ENCODE peak calls at places on chromosomes 6 and 20, in five cellular contexts. B is right lobe of liver, M is heart left ventricle, X is uterus, G is erythroblast. T is an unnamed sample.
A peak's percentile ranks its signal among the peaks of the same experiment; 100 is the strongest.

GRCh38 chr6:19301980-19302379 is 535.2 kb upstream of the ID4 start:
- DNase-seq in B (no peak), M (no peak), X (no peak), G (no peak), T (no peak)

GRCh38 chr20:32823737-32824588 is 4.2 kb downstream of the MAPRE1 start:
- DNase-seq in B (no peak), M (no peak), G (no peak), X (no peak), T (no peak)

GRCh38 chr6:91317247-91317646 is 730.4 kb upstream of the MAP3K7 start:
- DNase-seq in G (no peak), B (no peak), X (no peak), M (no peak), T (no peak)

GRCh38 chr20:15930324-15931305 is 642.6 kb downstream of the KIF16B start:
- DNase-seq in X (no peak), M (no peak), G (no peak), B (no peak), T (no peak)

GRCh38 chr6:116387374-116387773 is 16.6 kb downstream of the DSE start:
- DNase-seq in B (no peak), M (no peak), X (peak; percentile 32), G (no peak), T (no peak)

GRCh38 chr6:7732219-7732618 is 6.3 kb downstream of the BMP6 start:
- DNase-seq in G (no peak), M (no peak), X (no peak), B (no peak), T (no peak)

GRCh38 chr20:25510721-25511120 is 74.6 kb downstream of the NINL start:
- DNase-seq in G (no peak), B (no peak), M (no peak), X (no peak), T (no peak)

GRCh38 chr6:19723533-19723932 is 113.6 kb upstream of the ID4 start:
- DNase-seq in M (no peak), G (no peak), X (no peak), B (no peak), T (no peak)

GRCh38 chr20:5400164-5400762 is 83.5 kb upstream of the PROKR2 start:
- DNase-seq in G (peak; percentile 12), M (no peak), B (no peak), X (no peak), T (no peak)

GRCh38 chr20:41249371-41249770 is 68.2 kb downstream of the ZHX3 start:
- DNase-seq in G (peak; percentile 32), X (peak; percentile 90), B (no peak), M (peak; percentile 61), T (peak; percentile 15)

GRCh38 chr20:48898896-48899513 is 22.5 kb upstream of the ARFGEF2 start:
- DNase-seq in M (no peak), X (no peak), B (no peak), G (no peak), T (no peak)

GRCh38 chr6:14382381-14383236 is 265.0 kb downstream of the CD83 start:
- DNase-seq in X (no peak), G (no peak), B (no peak), M (no peak), T (no peak)

GRCh38 chr20:61502433-61502832 is 250.4 kb downstream of the CDH4 start:
- DNase-seq in M (no peak), X (no peak), G (no peak), B (no peak), T (no peak)

GRCh38 chr6:138250513-138251247 is 32.4 kb upstream of the PBOV1 start:
- DNase-seq in M (peak; percentile 21), G (no peak), B (no peak), X (peak; percentile 72), T (no peak)

GRCh38 chr6:14711704-14712397 is 534.0 kb upstream of the JARID2 start:
- DNase-seq in G (peak; percentile 57), B (no peak), X (no peak), M (no peak), T (no peak)

GRCh38 chr6:19837511-19838441 is 606 bp downstream of the ID4 start:
- DNase-seq in M (peak; percentile 27), X (peak; percentile 30), G (no peak), B (peak; percentile 51), T (no peak)

GRCh38 chr6:48101277-48101676 is 9.7 kb downstream of the PTCHD4 start:
- DNase-seq in G (no peak), B (no peak), X (no peak), M (no peak), T (no peak)

GRCh38 chr6:168145747-168146596 is 67.0 kb upstream of the FRMD1 start:
- DNase-seq in X (peak; percentile 11), M (peak; percentile 14), G (no peak), B (no peak), T (no peak)

GRCh38 chr6:112773217-112773616 is 426.1 kb downstream of the RFPL4B start:
- DNase-seq in G (no peak), B (no peak), X (no peak), M (no peak), T (no peak)

GRCh38 chr6:6915813-6916547 is 191.8 kb upstream of the RREB1 start:
- DNase-seq in B (peak; percentile 66), M (peak; percentile 39), G (no peak), X (peak; percentile 80), T (no peak)

GRCh38 chr6:143054329-143054728 is 6.4 kb upstream of the AIG1 start:
- DNase-seq in B (no peak), X (no peak), G (no peak), M (no peak), T (no peak)

GRCh38 chr6:15523679-15524630 is 138.9 kb downstream of the DTNBP1 start:
- DNase-seq in G (no peak), B (no peak), X (peak; percentile 13), M (no peak), T (no peak)

GRCh38 chr20:49768204-49769124 is 44.2 kb upstream of the SLC9A8 start:
- DNase-seq in G (no peak), B (peak; percentile 77), M (peak; percentile 34), X (peak; percentile 81), T (no peak)

GRCh38 chr6:12343440-12344162 is 53.4 kb downstream of the EDN1 start:
- DNase-seq in X (no peak), B (peak; percentile 91), M (no peak), G (no peak), T (no peak)

GRCh38 chr6:167565884-167566491 is 241.1 kb downstream of the TTLL2 start:
- DNase-seq in M (peak; percentile 55), B (peak; percentile 60), G (no peak), X (peak; percentile 46), T (no peak)

GRCh38 chr6:36120979-36121706 is 9.2 kb upstream of the MAPK13 start:
- DNase-seq in G (peak; percentile 90), B (peak; percentile 87), M (peak; percentile 33), X (peak; percentile 43), T (no peak)

GRCh38 chr6:161838306-161839035 is 564.6 kb upstream of the AGPAT4 start:
- DNase-seq in X (no peak), M (no peak), B (no peak), G (no peak), T (no peak)

GRCh38 chr20:6837730-6838129 is 70.2 kb downstream of the BMP2 start:
- DNase-seq in B (no peak), G (no peak), X (no peak), M (no peak), T (no peak)

GRCh38 chr20:41202426-41202825 is 65.1 kb downstream of the PLCG1 start:
- DNase-seq in G (no peak), B (no peak), M (no peak), X (no peak), T (no peak)

GRCh38 chr6:82298012-82298411 is 50.5 kb upstream of the IBTK start:
- DNase-seq in B (no peak), X (no peak), M (no peak), G (no peak), T (no peak)

GRCh38 chr6:43809417-43810305 is 39.6 kb downstream of the VEGFA start:
- DNase-seq in X (no peak), B (no peak), G (peak; percentile 83), M (no peak), T (no peak)

GRCh38 chr6:131161987-131162386 is 26.7 kb downstream of the AKAP7 start:
- DNase-seq in B (no peak), G (no peak), M (no peak), X (no peak), T (no peak)

GRCh38 chr6:63509652-63510352 is 62.5 kb upstream of the LOC128125822 start:
- DNase-seq in M (peak; percentile 68), G (no peak), B (peak; percentile 84), X (peak; percentile 87), T (no peak)

GRCh38 chr6:41428995-41429417 is 93.6 kb downstream of the NCR2 start:
- DNase-seq in X (peak; percentile 72), G (no peak), M (peak; percentile 55), B (no peak), T (no peak)

GRCh38 chr6:125302840-125303511 is 1.2 kb upstream of the HDDC2 start:
- DNase-seq in M (no peak), B (no peak), X (no peak), G (peak; percentile 34), T (no peak)

GRCh38 chr6:69867075-69867911 is 937 bp downstream of the COL19A1 start:
- DNase-seq in X (no peak), B (peak; percentile 74), G (peak; percentile 47), M (peak; percentile 53), T (peak; percentile 35)

GRCh38 chr6:2596222-2596621 is 154.5 kb downstream of the MYLK4 start:
- DNase-seq in M (no peak), B (no peak), X (no peak), G (no peak), T (no peak)

GRCh38 chr6:169851641-169852503 is 100.5 kb downstream of the ERMARD start:
- DNase-seq in M (peak; percentile 64), X (peak; percentile 37), G (no peak), B (no peak), T (no peak)
- TF ChIP-seq POLR2A in M (no peak), X (no peak), G (no peak), B (no peak), T (no peak)

GRCh38 chr6:85612690-85613474 is 19.2 kb upstream of the SNX14 start:
- DNase-seq in X (no peak), B (no peak), G (no peak), M (no peak), T (no peak)
- TF ChIP-seq POLR2A in X (no peak), B (no peak), G (no peak), M (no peak), T (peak; percentile 21)

GRCh38 chr20:45833030-45833882 is at the start of gene SNX21:
- DNase-seq in X (peak; percentile 95), M (peak; percentile 90), B (peak; percentile 86), G (peak; percentile 59), T (peak; percentile 61)
- TF ChIP-seq POLR2A in X (no peak), M (peak; percentile 48), B (peak; percentile 66), G (no peak), T (peak; percentile 21)

DNA sequence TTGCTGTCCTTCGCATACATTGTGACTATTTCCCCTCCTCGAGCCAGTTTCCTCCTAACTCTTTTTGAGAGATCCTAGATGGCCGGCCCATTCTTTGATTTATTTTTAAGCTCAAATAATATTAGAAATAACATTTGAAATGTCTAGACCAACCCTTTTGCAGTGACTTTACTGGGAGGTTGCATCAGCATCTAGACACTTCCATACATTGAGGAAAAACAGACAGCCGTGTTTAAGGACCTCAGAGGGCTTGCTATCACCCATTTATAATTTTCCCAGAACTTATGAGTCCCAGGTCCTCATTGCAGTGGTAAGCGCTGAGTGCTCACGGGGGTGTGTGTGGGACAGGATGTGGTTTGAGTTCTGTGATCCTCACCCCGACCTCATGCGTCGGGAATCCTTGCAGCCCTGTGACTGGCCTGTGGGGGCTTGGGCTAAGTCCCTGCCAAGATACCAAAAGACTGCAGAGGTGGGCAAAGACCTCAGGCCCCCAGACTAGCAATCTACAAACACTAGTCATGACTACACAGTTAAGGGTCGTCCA is at the start of gene GPX5:
- DNase-seq in X (no peak), B (no peak), G (no peak), M (no peak), T (no peak)
- TF ChIP-seq POLR2A in X (no peak), B (no peak), G (no peak), M (no peak), T (no peak)

T was measured in GM12892.